ENCODE peak calls at places on chromosome 1, in eight cellular contexts. D, B, O, N, P, M, V and F are unnamed samples.

GRCh38 chr1:196887515-196888239 is at the start of gene CFHR4:
- DNase-seq in B (no peak), P (peak; percentile 51), V (no peak), M (no peak), D (no peak), O (no peak), N (no peak), F (no peak)

GRCh38 chr1:61337981-61338848 is 255.9 kb downstream of the NFIA start:
- DNase-seq in V (peak; percentile 95), O (peak; percentile 64), D (peak; percentile 59), P (no peak), M (peak; percentile 78), B (peak; percentile 94), N (peak; percentile 47), F (peak; percentile 87)

GRCh38 chr1:36858553-36858952 is 175.8 kb downstream of the GRIK3 start:
- DNase-seq in N (no peak), M (no peak), B (no peak), D (no peak), P (no peak), O (no peak), V (no peak), F (no peak)

GRCh38 chr1:12491691-12492090 is 126.3 kb downstream of the DHRS3 start:
- DNase-seq in P (no peak), N (no peak), O (no peak), M (no peak), V (no peak), B (no peak), D (no peak), F (no peak)

GRCh38 chr1:244971524-244972216 is 107.3 kb upstream of the HNRNPU start:
- DNase-seq in O (no peak), D (no peak), P (no peak), N (peak; percentile 7), B (no peak), M (no peak), V (no peak), F (no peak)

GRCh38 chr1:159936284-159936904 is 9.0 kb downstream of the IGSF9 start:
- DNase-seq in B (peak; percentile 51), N (peak; percentile 77), O (peak; percentile 94), D (peak; percentile 65), V (no peak), P (peak; percentile 72), M (no peak), F (no peak)

GRCh38 chr1:6774381-6774780 is 10.9 kb upstream of the CAMTA1 start:
- DNase-seq in M (no peak), O (no peak), B (no peak), P (no peak), N (no peak), D (no peak), V (no peak), F (no peak)

GRCh38 chr1:8780405-8780804 is 37.0 kb downstream of the RERE start:
- DNase-seq in B (no peak), P (no peak), D (no peak), V (no peak), N (no peak), O (no peak), M (no peak), F (no peak)

GRCh38 chr1:17565551-17565971 is 26.1 kb downstream of the ARHGEF10L start:
- DNase-seq in M (no peak), D (no peak), N (no peak), V (no peak), B (no peak), O (no peak), P (no peak), F (no peak)

GRCh38 chr1:161706116-161706482 is 930 bp upstream of the FCRLA start:
- DNase-seq in D (no peak), B (no peak), V (peak; percentile 56), M (no peak), O (no peak), P (peak; percentile 30), N (no peak), F (no peak)

GRCh38 chr1:175036476-175036875 is 13.3 kb upstream of the MRPS14 start:
- DNase-seq in O (no peak), V (no peak), P (no peak), B (no peak), M (no peak), N (no peak), D (no peak), F (no peak)

DNA sequence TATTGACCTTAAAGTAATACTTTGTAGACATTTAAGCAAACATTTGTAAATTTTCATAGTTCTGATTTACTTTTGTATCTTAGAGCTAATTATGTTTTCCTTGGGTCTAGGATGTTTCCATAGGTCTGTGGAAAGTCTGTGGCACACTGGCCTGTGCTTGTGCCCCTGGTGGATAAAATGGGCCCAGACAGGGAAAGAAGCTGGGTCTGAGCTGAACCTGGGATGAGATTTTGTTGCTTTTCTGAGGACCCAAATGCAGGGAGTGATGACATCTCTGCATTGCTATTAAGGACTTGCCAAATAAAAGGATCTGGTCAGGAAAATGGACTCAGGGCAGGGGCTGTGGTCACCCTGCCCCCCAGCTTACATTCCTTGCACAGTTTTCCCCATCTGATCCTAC is 41.8 kb downstream of the C1orf21 start:
- DNase-seq in M (no peak), P (no peak), O (no peak), B (no peak), N (no peak), V (no peak), D (no peak), F (no peak)
- TF ChIP-seq CTCF in M (no peak), P (no peak), O (no peak), B (peak; percentile 10), N (no peak), V (peak; percentile 34), D (no peak), F (no peak)

GRCh38 chr1:85975770-85976386 is 180.7 kb downstream of the COL24A1 start:
- DNase-seq in M (no peak), O (no peak), P (no peak), V (no peak), D (no peak), B (no peak), N (no peak), F (no peak)
- H3K4me3 ChIP-seq in M (no peak overlapping the region), O (no peak overlapping the region), P (no peak overlapping the region), V (no peak overlapping the region), D (no peak overlapping the region), B (no peak overlapping the region), N (no peak overlapping the region), F (no peak overlapping the region)

DNA sequence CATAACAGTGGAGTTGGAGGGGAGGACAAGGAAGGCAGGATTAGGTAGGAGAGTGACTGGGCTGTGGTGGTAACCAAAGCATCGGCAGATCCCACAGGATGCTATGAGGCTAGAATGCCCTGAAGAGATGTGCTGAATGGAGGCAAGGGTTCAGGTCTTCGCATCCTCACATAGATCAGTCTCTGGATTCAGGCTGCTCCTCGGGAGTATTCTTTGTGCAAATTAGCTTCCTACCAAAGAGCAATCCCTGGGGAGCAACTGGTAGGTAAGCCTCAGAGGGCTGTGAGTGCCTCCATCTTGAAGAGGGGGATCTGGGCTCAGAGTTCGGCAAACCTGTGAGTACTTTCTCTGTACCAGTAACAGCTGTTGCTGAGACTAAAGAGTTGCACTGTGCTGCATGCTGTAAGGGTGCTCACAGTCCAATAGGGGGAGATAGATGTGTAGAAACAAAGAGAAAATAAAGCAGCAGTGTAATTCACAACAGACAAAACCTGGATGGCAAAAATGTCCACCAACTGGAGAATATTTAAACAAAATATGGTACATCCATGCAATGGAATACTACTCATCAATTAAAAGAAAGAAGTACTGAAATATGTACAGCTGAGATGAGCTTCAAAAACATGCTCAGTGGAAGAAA is 322.4 kb upstream of the DEPDC1 start:
- DNase-seq in M (no peak), V (peak; percentile 3), N (no peak), B (peak; percentile 8), O (no peak), D (no peak), P (peak; percentile 2), F (peak; percentile 6)
- TF ChIP-seq CTCF in M (no peak), V (peak; percentile 29), N (peak; percentile 27), B (peak; percentile 51), O (no peak), D (no peak), P (peak; percentile 23), F (peak; percentile 70)

GRCh38 chr1:46465981-46466476 is 23.6 kb upstream of the DMBX1 start:
- DNase-seq in P (no peak), N (no peak), V (no peak), O (no peak), M (no peak), D (no peak), B (no peak), F (no peak)
- H3K4me3 ChIP-seq in P (no peak overlapping the region), N (peak overlapping the region; percentile 43), V (no peak overlapping the region), O (no peak overlapping the region), M (peak overlapping the region; percentile 58), D (peak overlapping the region; percentile 45), B (no peak overlapping the region), F (peak overlapping the region; percentile 12)

DNA sequence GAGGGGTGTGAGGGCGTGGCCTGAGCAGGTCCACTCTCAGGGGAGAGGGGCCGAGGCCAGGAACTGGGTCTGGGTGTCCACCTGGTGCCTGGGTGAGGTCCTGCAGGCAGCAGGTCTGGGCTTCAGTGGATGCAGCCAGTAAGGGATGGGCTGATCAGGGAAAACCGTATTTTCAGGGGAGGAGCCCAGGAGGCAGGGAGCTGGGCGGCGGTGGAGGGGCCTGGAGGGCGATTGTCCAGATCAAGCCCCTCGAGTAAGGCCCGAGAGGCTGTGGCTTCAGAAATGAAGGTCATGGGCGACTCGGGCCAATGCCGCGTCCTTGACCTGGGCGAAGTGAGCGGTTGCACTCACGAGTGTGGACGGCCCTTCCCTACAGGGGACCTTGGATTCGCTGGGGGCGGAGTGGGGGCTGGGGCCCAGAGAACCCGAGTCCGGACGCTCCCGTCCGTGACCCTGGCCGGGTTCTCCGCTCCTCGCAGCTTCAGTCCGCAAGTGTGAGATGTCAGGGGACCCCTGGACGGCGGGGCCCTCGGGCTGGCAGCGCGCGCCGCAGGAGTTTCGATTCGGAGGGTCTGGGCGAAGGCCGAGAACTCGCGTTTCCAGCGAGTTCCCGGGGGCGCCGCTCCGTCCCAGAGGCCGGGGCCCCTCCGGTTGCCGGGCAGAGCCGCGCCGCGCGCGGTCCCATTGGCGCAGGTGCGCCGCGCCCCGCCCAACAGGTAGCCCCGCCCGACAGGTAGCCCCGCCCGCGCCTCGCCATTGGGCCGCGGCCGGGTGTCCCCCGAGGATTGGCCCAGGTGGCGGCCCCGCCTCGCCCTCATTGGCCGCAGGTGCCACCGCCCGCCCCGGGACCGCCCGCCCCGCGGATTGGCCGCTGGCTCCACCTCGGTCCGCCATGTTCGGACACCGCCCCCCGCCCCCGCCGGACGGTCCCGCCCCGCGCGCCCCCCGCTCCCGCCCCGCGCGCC is at the start of gene PRKCZ:
- DNase-seq in M (no peak), B (peak; percentile 94), N (no peak), P (peak; percentile 11), O (peak; percentile 94), V (no peak), D (peak; percentile 29), F (peak; percentile 70)
- TF ChIP-seq CTCF in M (no peak), B (peak; percentile 56), N (no peak), P (no peak), O (peak; percentile 24), V (peak; percentile 54), D (no peak), F (peak; percentile 60)